ENCODE peak calls at places on chromosome 20, in ten cellular contexts. M, Z, E, Q, J, H, P, S, W and V are unnamed samples.

GRCh38 chr20:57223648-57224489 is 42.6 kb downstream of the BMP7 start:
- DNase-seq in M (no peak), Z (no peak), E (peak), Q (peak), J (no peak), H (peak), P (no peak), S (no peak), W (no peak), V (no peak)

GRCh38 chr20:40659567-40659966 is 29.5 kb downstream of the MAFB start:
- DNase-seq in M (no peak), Z (no peak), E (no peak), Q (no peak), J (no peak), H (no peak), P (no peak), S (no peak), W (no peak), V (no peak)

GRCh38 chr20:14178952-14179351 is 158.5 kb downstream of the FLRT3 start:
- DNase-seq in M (no peak), Z (no peak), E (peak), Q (no peak), J (no peak), H (no peak), P (no peak), S (no peak), W (no peak), V (no peak)

GRCh38 chr20:40691566-40692239 is 2.7 kb upstream of the MAFB start:
- DNase-seq in M (no peak), Z (peak), E (no peak), Q (no peak), J (no peak), H (no peak), P (no peak), S (peak), W (no peak), V (no peak)

GRCh38 chr20:20427202-20427864 is 59.4 kb downstream of the INSM1 start:
- DNase-seq in M (no peak), Z (no peak), E (no peak), Q (no peak), J (no peak), H (no peak), P (no peak), S (no peak), W (no peak), V (no peak)

GRCh38 chr20:32007787-32008616 is 2.2 kb upstream of the CCM2L start:
- DNase-seq in M (no peak), Z (no peak), E (no peak), Q (peak), J (no peak), H (peak), P (no peak), S (peak), W (no peak), V (no peak)

GRCh38 chr20:5024103-5024502 is 22.8 kb upstream of the SLC23A2 start:
- DNase-seq in M (no peak), Z (no peak), E (no peak), Q (peak), J (peak), H (peak), P (no peak), S (no peak), W (no peak), V (no peak)

GRCh38 chr20:43949741-43950618 is 35.3 kb downstream of the TOX2 start:
- DNase-seq in M (no peak), Z (no peak), E (no peak), Q (peak), J (peak), H (peak), P (peak), S (no peak), W (no peak), V (no peak)

GRCh38 chr20:46351357-46352058 is 43.2 kb upstream of the CDH22 start:
- DNase-seq in M (no peak), Z (no peak), E (no peak), Q (no peak), J (no peak), H (no peak), P (no peak), S (no peak), W (no peak), V (no peak)

GRCh38 chr20:32227744-32228688 is 20.3 kb downstream of the POFUT1 start:
- DNase-seq in M (no peak), Z (no peak), E (no peak), Q (no peak), J (no peak), H (peak), P (no peak), S (no peak), W (no peak), V (no peak)

GRCh38 chr20:25247666-25248500 is at the start of gene PYGB:
- DNase-seq in M (peak), Z (peak), E (peak), Q (peak), J (peak), H (peak), P (peak), S (peak), W (peak), V (peak)

GRCh38 chr20:60071965-60072364 is 113.7 kb downstream of the CDH26 start:
- DNase-seq in M (no peak), Z (no peak), E (peak), Q (no peak), J (peak), H (peak), P (no peak), S (no peak), W (no peak), V (no peak)

GRCh38 chr20:63318391-63319163 is 25.6 kb downstream of the COL20A1 start:
- DNase-seq in M (no peak), Z (peak), E (no peak), Q (peak), J (no peak), H (no peak), P (no peak), S (no peak), W (no peak), V (no peak)

GRCh38 chr20:9051508-9051907 is 17.4 kb upstream of the PLCB4 start:
- DNase-seq in M (peak), Z (no peak), E (peak), Q (no peak), J (peak), H (peak), P (no peak), S (no peak), W (peak), V (no peak)

GRCh38 chr20:4470375-4470774 is 251.3 kb upstream of the PRND start:
- DNase-seq in M (no peak), Z (no peak), E (no peak), Q (no peak), J (peak), H (no peak), P (no peak), S (no peak), W (peak), V (no peak)

GRCh38 chr20:16711859-16712258 is 18.0 kb upstream of the SNRPB2 start:
- DNase-seq in M (no peak), Z (no peak), E (no peak), Q (no peak), J (no peak), H (peak), P (no peak), S (no peak), W (no peak), V (no peak)

GRCh38 chr20:8621021-8621420 is 447.9 kb upstream of the PLCB4 start:
- DNase-seq in M (no peak), Z (no peak), E (no peak), Q (no peak), J (no peak), H (no peak), P (no peak), S (no peak), W (no peak), V (no peak)

GRCh38 chr20:1894471-1894950 is 696 bp upstream of the SIRPA start:
- DNase-seq in M (no peak), Z (peak), E (peak), Q (peak), J (peak), H (peak), P (no peak), S (peak), W (no peak), V (no peak)

GRCh38 chr20:49979030-49979832 is 3.5 kb upstream of the SNAI1 start:
- DNase-seq in M (peak), Z (peak), E (no peak), Q (peak), J (peak), H (peak), P (peak), S (peak), W (peak), V (no peak)

GRCh38 chr20:15674253-15675145 is 898.7 kb downstream of the KIF16B start:
- DNase-seq in M (no peak), Z (no peak), E (no peak), Q (no peak), J (no peak), H (no peak), P (no peak), S (no peak), W (no peak), V (no peak)

GRCh38 chr20:60000271-60001026 is 42.2 kb downstream of the CDH26 start:
- DNase-seq in M (no peak), Z (no peak), E (no peak), Q (no peak), J (no peak), H (no peak), P (no peak), S (peak), W (no peak), V (no peak)

GRCh38 chr20:9204979-9205378 is 136.1 kb downstream of the PLCB4 start:
- DNase-seq in M (no peak), Z (no peak), E (no peak), Q (no peak), J (no peak), H (no peak), P (no peak), S (no peak), W (no peak), V (no peak)

GRCh38 chr20:3224681-3225421 is 14.1 kb downstream of the SLC4A11 start:
- DNase-seq in M (no peak), Z (no peak), E (no peak), Q (no peak), J (no peak), H (no peak), P (no peak), S (no peak), W (no peak), V (no peak)

GRCh38 chr20:3226093-3226492 is 12.9 kb downstream of the SLC4A11 start:
- DNase-seq in M (no peak), Z (no peak), E (no peak), Q (no peak), J (no peak), H (no peak), P (no peak), S (no peak), W (no peak), V (no peak)

GRCh38 chr20:3222635-3223600 is 13.6 kb downstream of the ITPA start:
- DNase-seq in M (no peak), Z (no peak), E (no peak), Q (no peak), J (no peak), H (no peak), P (no peak), S (no peak), W (no peak), V (no peak)

GRCh38 chr20:3221398-3222226 is 12.3 kb downstream of the ITPA start:
- DNase-seq in M (no peak), Z (no peak), E (no peak), Q (no peak), J (no peak), H (no peak), P (no peak), S (no peak), W (no peak), V (no peak)

GRCh38 chr20:3223937-3224680 is 14.8 kb downstream of the ITPA start:
- DNase-seq in M (no peak), Z (no peak), E (no peak), Q (no peak), J (no peak), H (no peak), P (no peak), S (no peak), W (no peak), V (no peak)
- H3K27ac ChIP-seq in M (no peak), Z (no peak), E (no peak), Q (no peak), J (no peak), H (no peak), P (no peak), S (no peak), W (no peak), V (no peak)

GRCh38 chr20:22389836-22390542 is 194.4 kb downstream of the FOXA2 start:
- DNase-seq in M (peak), Z (no peak), E (peak), Q (no peak), J (peak), H (peak), P (no peak), S (peak), W (peak), V (no peak)
- H3K27ac ChIP-seq in M (peak), Z (peak), E (peak), Q (no peak), J (no peak), H (no peak), P (no peak), S (no peak), W (no peak), V (no peak)

DNA sequence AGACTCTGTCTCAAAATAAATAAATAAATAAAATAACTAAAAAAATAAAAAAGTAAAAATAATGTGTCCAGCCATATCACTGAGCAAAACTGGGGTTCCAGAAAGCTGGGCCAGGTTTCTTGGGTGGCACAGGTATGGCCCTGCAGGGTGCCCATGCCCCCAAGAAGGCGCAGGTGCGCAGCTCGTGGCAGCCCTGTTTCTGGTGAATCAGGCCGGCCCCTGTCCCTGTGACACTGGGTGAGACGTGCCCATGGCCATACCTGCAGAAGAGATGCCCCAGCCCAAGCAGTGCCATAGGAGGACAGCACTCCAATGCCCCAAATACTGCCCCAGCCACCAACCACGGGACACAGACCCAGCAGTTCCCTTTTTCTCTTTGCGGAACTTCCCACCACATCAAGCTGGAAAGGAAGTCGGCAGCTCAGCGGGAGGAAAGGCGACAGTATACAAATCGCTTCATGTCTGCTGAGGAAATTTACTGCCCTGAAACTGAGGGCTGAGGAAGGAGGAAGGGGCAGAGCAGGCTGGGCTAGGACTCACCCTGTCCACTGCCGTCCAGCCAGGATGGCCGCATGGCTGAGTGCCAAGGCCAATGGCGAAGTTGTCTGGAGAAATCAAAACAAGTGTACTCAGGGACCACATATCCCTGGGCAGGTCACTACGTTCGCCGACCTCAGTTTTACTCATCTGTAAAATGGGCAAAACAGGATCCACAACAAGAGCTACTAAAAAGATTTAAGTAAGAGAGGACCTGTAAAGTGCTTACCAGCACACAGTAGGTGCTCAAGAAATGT is 55.4 kb downstream of the PREX1 start:
- DNase-seq in M (no peak), Z (no peak), E (no peak), Q (no peak), J (no peak), H (no peak), P (no peak), S (no peak), W (no peak), V (peak)
- H3K27ac ChIP-seq in M (no peak), Z (no peak), E (no peak), Q (no peak), J (no peak), H (no peak), P (peak), S (peak), W (no peak), V (peak)

GRCh38 chr20:21608777-21609176 is 94.9 kb upstream of the NKX2-2 start:
- DNase-seq in M (no peak), Z (no peak), E (no peak), Q (no peak), J (no peak), H (no peak), P (no peak), S (no peak), W (no peak), V (no peak)

GRCh38 chr20:21607971-21608735 is 94.3 kb upstream of the NKX2-2 start:
- DNase-seq in M (no peak), Z (no peak), E (no peak), Q (no peak), J (no peak), H (no peak), P (no peak), S (no peak), W (no peak), V (peak)

GRCh38 chr20:21609221-21609620 is 95.4 kb upstream of the NKX2-2 start:
- DNase-seq in M (no peak), Z (no peak), E (peak), Q (no peak), J (no peak), H (no peak), P (no peak), S (no peak), W (no peak), V (peak)

GRCh38 chr20:21613512-21613911 is 92.0 kb upstream of the PAX1 start:
- DNase-seq in M (no peak), Z (no peak), E (peak), Q (no peak), J (no peak), H (no peak), P (no peak), S (no peak), W (no peak), V (no peak)

GRCh38 chr20:21609981-21610380 is 95.5 kb upstream of the PAX1 start:
- DNase-seq in M (no peak), Z (no peak), E (no peak), Q (no peak), J (no peak), H (no peak), P (no peak), S (no peak), W (no peak), V (no peak)
- H3K27ac ChIP-seq in M (no peak), Z (no peak), E (no peak), Q (no peak), J (no peak), H (no peak), P (no peak), S (no peak), W (no peak), V (peak)

DNA sequence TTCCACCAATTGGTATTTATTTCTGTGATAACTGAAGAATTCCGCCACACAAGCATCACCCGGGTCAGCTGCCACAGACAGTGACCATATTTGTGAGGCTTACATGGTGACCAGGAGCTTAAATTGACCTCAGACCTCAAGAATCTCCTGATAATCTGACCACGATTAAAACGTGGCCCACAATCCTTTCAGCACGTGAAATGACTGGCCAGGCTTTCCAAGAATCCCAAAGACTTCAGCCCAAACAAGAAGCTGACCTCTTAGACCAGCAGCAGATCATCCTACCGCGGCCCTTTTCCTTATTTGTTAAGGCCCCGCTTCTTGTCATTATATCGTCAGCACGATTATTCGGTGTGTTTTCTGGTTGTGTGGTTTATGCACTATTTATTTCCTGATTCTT is 45.6 kb upstream of the CD93 start:
- DNase-seq in M (no peak), Z (no peak), E (no peak), Q (no peak), J (peak), H (peak), P (no peak), S (no peak), W (no peak), V (no peak)
- H3K27ac ChIP-seq in M (no peak), Z (no peak), E (no peak), Q (no peak), J (no peak), H (no peak), P (no peak), S (no peak), W (no peak), V (no peak)

GRCh38 chr20:34390769-34391447 is 27.8 kb downstream of the ITCH start:
- DNase-seq in M (peak), Z (no peak), E (peak), Q (peak), J (peak), H (peak), P (peak), S (no peak), W (peak), V (no peak)
- H3K27ac ChIP-seq in M (peak), Z (no peak), E (peak), Q (no peak), J (peak), H (no peak), P (no peak), S (no peak), W (peak), V (no peak)